ENCODE peak calls at places on chromosome 19, in nine cellular contexts. N, A, K, O, L, U, Y, W and G are unnamed samples.

GRCh38 chr19:46697142-46697960 is 19.6 kb downstream of the PRKD2 start:
- DNase-seq in O (no peak), A (no peak), U (peak), Y (no peak), K (peak), L (peak), W (peak), N (peak), G (peak)

GRCh38 chr19:10420444-10421239 is at the start of gene PDE4A:
- DNase-seq in Y (no peak), U (no peak), W (no peak), A (peak), N (peak), O (peak), K (peak), L (no peak), G (peak)

GRCh38 chr19:13060233-13060963 is 42.3 kb downstream of the LYL1 start:
- DNase-seq in U (no peak), N (no peak), W (peak), Y (no peak), L (no peak), A (no peak), O (no peak), K (peak), G (no peak)

GRCh38 chr19:46660008-46660517 is 919 bp downstream of the DACT3 start:
- DNase-seq in L (no peak), W (peak), O (peak), N (no peak), U (no peak), Y (no peak), A (no peak), K (peak), G (peak)

GRCh38 chr19:38784224-38784623 is 4.8 kb upstream of the LGALS7B start:
- DNase-seq in L (no peak), K (no peak), N (peak), A (no peak), U (no peak), Y (no peak), O (no peak), W (no peak), G (no peak)

GRCh38 chr19:35266904-35267817 is 1.6 kb upstream of the USF2 start:
- DNase-seq in Y (peak), W (peak), A (no peak), L (no peak), U (peak), O (no peak), K (peak), N (peak), G (peak)

GRCh38 chr19:40358773-40359172 is 10.3 kb downstream of the PLD3 start:
- DNase-seq in A (no peak), Y (no peak), K (peak), L (no peak), W (no peak), N (no peak), U (no peak), O (no peak), G (no peak)

GRCh38 chr19:1851581-1852293 is 3.5 kb upstream of the REXO1 start:
- DNase-seq in W (no peak), Y (peak), O (peak), N (no peak), U (no peak), L (no peak), A (no peak), K (no peak), G (peak)

GRCh38 chr19:56839665-56840451 is 668 bp downstream of the PEG3 start:
- DNase-seq in W (peak), Y (no peak), O (no peak), L (peak), U (peak), A (no peak), K (no peak), N (no peak), G (peak)

GRCh38 chr19:11356676-11357550 is 1.7 kb downstream of the PLPPR2 start:
- DNase-seq in A (no peak), O (no peak), N (no peak), U (no peak), Y (no peak), K (no peak), W (no peak), L (no peak), G (no peak)

GRCh38 chr19:45863840-45864628 is at the start of gene FOXA3:
- DNase-seq in O (peak), U (peak), K (peak), Y (no peak), W (no peak), N (peak), L (peak), A (no peak), G (peak)